ENCODE peak calls at places on chromosomes 3 and 15, in seven cellular contexts. Q is HL-60, F is transverse colon, B is sigmoid colon, G is endothelial cell of umbilical vein, V is GM12891, N is stomach. W is an unnamed sample.

GRCh38 chr3:188918086-188918485 is 253.7 kb upstream of the TPRG1 start:
- DNase-seq in Q (no peak), F (no peak), B (no peak), G (no peak), V (no peak), N (no peak), W (no peak)

GRCh38 chr15:50964075-50964474 is 55.6 kb downstream of the AP4E1 start:
- DNase-seq in Q (no peak), F (no peak), B (no peak), G (no peak), V (no peak), N (no peak), W (no peak)

GRCh38 chr3:52429779-52430415 is 15.0 kb downstream of the SEMA3G start:
- DNase-seq in Q (no peak), F (no peak), B (peak), G (peak), V (no peak), N (no peak), W (no peak)

GRCh38 chr3:63855333-63855940 is 8.2 kb downstream of the THOC7 start:
- DNase-seq in Q (peak), F (no peak), B (no peak), G (no peak), V (no peak), N (no peak), W (no peak)

GRCh38 chr3:186965141-186965879 is 35.0 kb downstream of the ST6GAL1 start:
- DNase-seq in Q (no peak), F (no peak), B (no peak), G (peak), V (no peak), N (no peak), W (no peak)

GRCh38 chr3:8458711-8459110 is 42.9 kb upstream of the LMCD1 start:
- DNase-seq in Q (no peak), F (no peak), B (no peak), G (peak), V (no peak), N (no peak), W (no peak)

GRCh38 chr3:156694536-156694935 is 20.1 kb downstream of the TIPARP start:
- DNase-seq in Q (no peak), F (no peak), B (no peak), G (no peak), V (no peak), N (no peak), W (no peak)

GRCh38 chr3:187340572-187340971 is 27.6 kb upstream of the RTP4 start:
- DNase-seq in Q (no peak), F (no peak), B (no peak), G (no peak), V (no peak), N (no peak), W (no peak)

GRCh38 chr3:188624384-188624783 is 470.4 kb downstream of the LPP start:
- DNase-seq in Q (no peak), F (peak), B (peak), G (no peak), V (no peak), N (peak), W (no peak)

GRCh38 chr3:183513046-183513706 is 42.3 kb downstream of the KLHL6 start:
- DNase-seq in Q (peak), F (peak), B (no peak), G (no peak), V (no peak), N (no peak), W (no peak)

GRCh38 chr3:113783463-113783862 is 36.6 kb downstream of the ATP6V1A start:
- DNase-seq in Q (peak), F (no peak), B (no peak), G (peak), V (no peak), N (no peak), W (no peak)

GRCh38 chr3:125433611-125434041 is 58.5 kb upstream of the ZNF148 start:
- DNase-seq in Q (no peak), F (no peak), B (no peak), G (no peak), V (no peak), N (no peak), W (no peak)

GRCh38 chr3:57160046-57160730 is 5.0 kb downstream of the IL17RD start:
- DNase-seq in Q (no peak), F (no peak), B (no peak), G (no peak), V (no peak), N (no peak), W (no peak)

GRCh38 chr3:41155834-41156233 is 43.5 kb upstream of the CTNNB1 start:
- DNase-seq in Q (no peak), F (no peak), B (no peak), G (no peak), V (no peak), N (no peak), W (no peak)

GRCh38 chr15:25850154-25851111 is 12.7 kb downstream of the ATP10A start:
- DNase-seq in Q (no peak), F (peak), B (peak), G (no peak), V (peak), N (peak), W (peak)

GRCh38 chr15:61318276-61318675 is 89.2 kb upstream of the RORA start:
- DNase-seq in Q (no peak), F (no peak), B (no peak), G (no peak), V (no peak), N (no peak), W (no peak)

GRCh38 chr15:48940508-48940907 is 23.2 kb downstream of the SHC4 start:
- DNase-seq in Q (no peak), F (no peak), B (no peak), G (no peak), V (no peak), N (no peak), W (no peak)

GRCh38 chr3:190092250-190092649 is 28.4 kb downstream of the P3H2 start:
- DNase-seq in Q (no peak), F (no peak), B (no peak), G (peak), V (no peak), N (no peak), W (no peak)

GRCh38 chr15:68646156-68646555 is 67.4 kb downstream of the CORO2B start:
- DNase-seq in Q (no peak), F (no peak), B (peak), G (no peak), V (no peak), N (no peak), W (no peak)

GRCh38 chr3:5754602-5755001 is 567.1 kb downstream of the EDEM1 start:
- DNase-seq in Q (peak), F (no peak), B (no peak), G (no peak), V (no peak), N (no peak), W (no peak)

GRCh38 chr3:47664519-47664918 is 85.9 kb upstream of the CSPG5 start:
- DNase-seq in Q (peak), F (no peak), B (no peak), G (no peak), V (peak), N (no peak), W (no peak)

GRCh38 chr3:156433138-156433537 is 121.8 kb downstream of the SSR3 start:
- DNase-seq in Q (no peak), F (no peak), B (no peak), G (peak), V (no peak), N (no peak), W (no peak)

GRCh38 chr3:113968986-113969385 is 21.2 kb downstream of the ZDHHC23 start:
- DNase-seq in Q (no peak), F (no peak), B (no peak), G (no peak), V (no peak), N (no peak), W (no peak)

GRCh38 chr3:153601422-153601853 is 439.4 kb downstream of the RAP2B start:
- DNase-seq in Q (no peak), F (no peak), B (no peak), G (peak), V (no peak), N (no peak), W (no peak)

GRCh38 chr15:58136731-58137130 is 1.4 kb upstream of the AQP9 start:
- DNase-seq in Q (no peak), F (no peak), B (no peak), G (no peak), V (no peak), N (no peak), W (no peak)

GRCh38 chr3:141561426-141562034 is 74.7 kb downstream of the RASA2 start:
- DNase-seq in Q (peak), F (peak), B (no peak), G (peak), V (no peak), N (no peak), W (peak)

GRCh38 chr15:95208988-95209387 is 977.6 kb downstream of the MCTP2 start:
- DNase-seq in Q (peak), F (no peak), B (no peak), G (peak), V (no peak), N (no peak), W (no peak)

DNA sequence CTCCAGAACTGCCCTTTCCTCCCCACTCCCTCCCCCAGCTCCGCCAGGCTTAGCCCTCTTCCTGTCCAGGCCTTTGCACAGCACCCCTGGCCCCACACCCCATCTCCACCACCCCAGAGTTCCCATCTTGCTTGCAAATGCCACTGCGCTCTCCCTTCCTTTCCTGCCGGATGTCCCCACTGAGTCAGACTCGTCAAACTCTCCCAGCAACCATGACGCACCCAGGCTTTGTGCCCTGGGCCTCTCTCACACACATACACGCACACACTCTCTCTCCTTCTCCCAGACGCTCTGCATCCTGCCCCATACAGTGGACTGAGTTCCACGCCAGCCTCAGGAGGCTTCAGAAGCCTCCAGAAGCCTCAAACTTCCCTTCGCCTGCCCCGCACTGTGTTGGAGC is 2.8 kb upstream of the CCDC9B start:
- DNase-seq in Q (no peak), F (no peak), B (no peak), G (peak), V (no peak), N (no peak), W (no peak)
- TF ChIP-seq POLR2AphosphoS5 in Q (no peak), F (no peak), B (no peak), G (peak), V (no peak), N (peak), W (no peak)

GRCh38 chr3:16506451-16506850 is 7.0 kb downstream of the RFTN1 start:
- DNase-seq in Q (no peak), F (no peak), B (no peak), G (no peak), V (no peak), N (no peak), W (no peak)
- TF ChIP-seq POLR2AphosphoS5 in Q (no peak), F (no peak), B (no peak), G (no peak), V (peak), N (no peak), W (no peak)

GRCh38 chr3:7106635-7107034 is 245.7 kb downstream of the GRM7 start:
- DNase-seq in Q (no peak), F (no peak), B (no peak), G (no peak), V (no peak), N (no peak), W (no peak)
- TF ChIP-seq POLR2AphosphoS5 in Q (no peak), F (no peak), B (no peak), G (no peak), V (no peak), N (no peak), W (no peak)

GRCh38 chr3:32899265-32899664 is 52.2 kb upstream of the CCR4 start:
- DNase-seq in Q (no peak), F (no peak), B (no peak), G (no peak), V (no peak), N (no peak), W (no peak)
- TF ChIP-seq POLR2AphosphoS5 in Q (no peak), F (no peak), B (no peak), G (no peak), V (no peak), N (no peak), W (no peak)

GRCh38 chr3:46433841-46434240 is 26.8 kb downstream of the CCRL2 start:
- DNase-seq in Q (no peak), F (no peak), B (no peak), G (no peak), V (no peak), N (no peak), W (no peak)

GRCh38 chr3:46435327-46435726 is 28.3 kb downstream of the CCRL2 start:
- DNase-seq in Q (no peak), F (no peak), B (no peak), G (no peak), V (no peak), N (no peak), W (no peak)

GRCh38 chr3:46442591-46443530 is 21.8 kb downstream of the LTF start:
- DNase-seq in Q (peak), F (peak), B (no peak), G (no peak), V (no peak), N (peak), W (no peak)

GRCh38 chr3:46440531-46441294 is 24.0 kb downstream of the LTF start:
- DNase-seq in Q (peak), F (peak), B (no peak), G (no peak), V (peak), N (no peak), W (no peak)

DNA sequence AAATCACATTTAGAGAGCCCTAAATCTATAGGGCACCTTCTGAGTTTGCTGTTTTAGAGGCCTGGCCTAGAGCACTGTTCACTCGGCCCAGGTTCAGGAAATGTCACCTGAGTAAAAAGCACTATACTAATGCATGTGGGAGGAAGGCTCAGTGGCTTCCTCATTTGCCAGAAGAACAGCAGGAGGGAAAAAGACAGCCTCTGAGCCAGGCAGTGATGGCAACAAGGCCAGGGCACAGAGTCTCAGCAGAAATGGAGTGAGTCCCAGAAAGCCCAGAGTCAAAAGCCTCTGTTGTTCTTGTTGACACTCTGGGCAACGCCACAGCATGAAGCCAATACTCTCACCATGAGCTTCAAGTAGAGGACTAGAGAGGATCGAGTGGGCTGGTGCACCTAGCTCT is 25.9 kb downstream of the LTF start:
- DNase-seq in Q (peak), F (no peak), B (no peak), G (no peak), V (no peak), N (no peak), W (no peak)
- TF ChIP-seq POLR2AphosphoS5 in Q (no peak), F (no peak), B (no peak), G (no peak), V (no peak), N (no peak), W (no peak)

DNA sequence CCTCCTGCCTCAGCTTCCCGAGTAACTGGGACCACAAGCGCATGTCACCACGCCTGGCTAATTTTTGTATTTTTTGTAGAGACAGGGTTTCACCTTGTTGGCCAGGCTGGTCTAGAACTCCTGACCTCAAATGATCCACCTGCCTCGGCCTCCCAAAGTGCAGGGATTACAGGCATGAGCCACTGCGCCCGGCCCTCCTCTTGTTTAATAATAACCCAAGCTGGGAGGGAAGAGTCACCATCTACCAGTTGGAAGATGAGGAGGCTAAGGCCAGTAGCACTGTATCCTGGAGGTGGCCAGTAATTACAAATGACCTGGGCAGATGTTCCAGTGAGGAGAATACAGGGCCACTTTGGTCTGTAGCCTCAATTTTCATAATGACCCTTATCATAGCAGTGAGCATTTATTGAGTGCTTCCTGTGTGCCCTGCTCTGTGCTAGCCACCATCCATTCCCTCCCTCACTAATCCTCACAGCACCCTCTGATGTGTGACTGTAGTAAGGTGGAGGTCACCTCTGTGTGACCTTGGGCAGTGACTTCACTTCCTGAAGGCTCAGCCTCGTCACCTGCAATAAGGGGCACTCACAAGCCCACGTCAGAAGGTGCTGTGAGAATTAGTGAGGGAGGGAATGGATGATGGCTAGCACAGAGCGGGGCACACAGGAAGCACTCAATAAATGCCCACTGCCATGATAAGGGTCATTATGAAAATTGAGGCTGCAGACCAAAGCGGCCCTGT is 64.2 kb downstream of the ABTB1 start:
- DNase-seq in Q (no peak), F (no peak), B (no peak), G (no peak), V (no peak), N (no peak), W (no peak)
- TF ChIP-seq POLR2AphosphoS5 in Q (no peak), F (no peak), B (no peak), G (no peak), V (no peak), N (no peak), W (no peak)

DNA sequence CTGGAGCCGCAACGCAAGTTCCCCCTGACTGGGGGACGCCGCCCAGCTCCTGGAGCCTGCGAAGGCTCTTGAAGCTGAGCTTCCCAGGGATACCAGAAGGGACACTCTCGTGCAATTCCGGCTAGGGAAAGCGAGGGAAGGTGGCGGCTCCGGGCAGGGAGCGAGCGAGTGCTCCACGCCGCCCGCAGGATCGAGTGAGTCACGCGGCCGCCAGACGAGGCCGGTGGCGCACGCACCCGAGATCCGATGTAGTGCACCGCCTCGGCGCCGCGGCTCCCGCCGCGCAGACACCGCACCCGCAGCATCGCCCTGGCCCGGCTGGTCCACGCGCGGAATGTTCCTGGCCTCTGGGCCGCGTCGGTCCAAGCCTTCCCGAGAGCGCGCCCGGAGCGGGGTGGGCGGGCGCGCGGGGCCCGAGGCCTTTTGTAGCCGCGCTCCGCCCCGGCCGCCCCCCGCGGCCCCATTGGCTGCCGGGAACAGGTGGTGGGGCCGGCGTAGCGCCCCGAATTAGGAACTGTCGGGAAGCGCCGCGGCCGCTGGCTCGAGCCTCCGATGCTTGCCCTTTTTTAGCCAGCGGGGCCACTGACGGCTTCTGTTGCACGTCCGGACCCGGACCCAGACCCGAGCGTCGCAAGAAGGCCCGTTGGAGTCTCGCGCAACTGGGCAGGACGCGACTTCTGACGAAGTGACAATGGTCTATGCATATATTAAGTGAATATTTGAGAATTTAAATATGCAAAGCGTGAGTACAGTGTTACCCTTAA is at the start of gene GATM:
- DNase-seq in Q (peak), F (peak), B (peak), G (peak), V (peak), N (peak), W (no peak)
- TF ChIP-seq POLR2AphosphoS5 in Q (no peak), F (peak), B (peak), G (no peak), V (peak), N (peak), W (no peak)

DNA sequence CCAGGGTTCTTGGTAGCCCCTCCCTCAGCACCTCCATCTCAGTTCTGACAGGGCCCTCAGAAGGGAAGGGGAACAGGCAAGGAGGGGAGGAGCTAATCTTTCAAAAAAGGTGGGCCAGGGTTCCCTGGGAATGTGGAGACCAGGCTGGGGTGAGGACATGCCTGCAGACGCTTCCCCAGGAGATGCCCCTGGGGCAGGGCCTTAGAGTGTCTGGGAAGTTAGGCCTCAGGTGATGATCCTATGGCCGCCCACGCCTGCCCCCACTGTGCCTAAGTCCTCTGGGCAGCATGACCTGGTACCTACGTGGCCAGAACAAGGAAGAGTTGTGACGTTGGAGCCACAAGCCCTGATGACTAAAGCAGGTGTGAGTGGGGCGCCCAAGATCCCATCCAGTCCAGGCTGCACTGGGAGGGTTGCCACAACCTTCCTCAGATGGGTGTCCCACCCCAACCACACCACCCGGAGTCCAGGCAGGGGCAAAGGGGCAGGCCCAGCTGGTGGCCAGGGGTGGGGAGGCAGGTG is 3.9 kb upstream of the SEMA3B start:
- DNase-seq in Q (no peak), F (peak), B (no peak), G (no peak), V (no peak), N (no peak), W (no peak)
- TF ChIP-seq POLR2AphosphoS5 in Q (no peak), F (no peak), B (no peak), G (no peak), V (no peak), N (peak), W (no peak)

GRCh38 chr3:177835917-177836316 is 638.6 kb upstream of the TBL1XR1 start:
- DNase-seq in Q (no peak), F (no peak), B (no peak), G (no peak), V (no peak), N (no peak), W (no peak)
- TF ChIP-seq POLR2AphosphoS5 in Q (no peak), F (peak), B (no peak), G (no peak), V (no peak), N (peak), W (no peak)